ENCODE peak calls at places on chromosomes 12 and 14, in six cellular contexts. One of them, this sample, is unnamed.

GRCh38 chr12:124698211-124698997 is 131.0 kb upstream of the NCOR2 start:
- DNase-seq in dorsolateral prefrontal cortex: no peak
- DNase-seq in endothelial cell of umbilical vein: no peak
- DNase-seq in keratinocyte: no peak
- DNase-seq in H7: no peak
- DNase-seq in astrocyte of the spinal cord: peak; percentile 86
- DNase-seq in this sample: no peak

GRCh38 chr12:52082026-52082667 is 2.6 kb downstream of the SMIM41 start:
- DNase-seq in dorsolateral prefrontal cortex: no peak
- DNase-seq in endothelial cell of umbilical vein: no peak
- DNase-seq in keratinocyte: no peak
- DNase-seq in H7: peak; percentile 72
- DNase-seq in astrocyte of the spinal cord: no peak
- DNase-seq in this sample: no peak

GRCh38 chr12:47133981-47134380 is 54.2 kb upstream of the AMIGO2 start:
- DNase-seq in dorsolateral prefrontal cortex: no peak
- DNase-seq in endothelial cell of umbilical vein: no peak
- DNase-seq in keratinocyte: no peak
- DNase-seq in H7: no peak
- DNase-seq in astrocyte of the spinal cord: no peak
- DNase-seq in this sample: no peak

GRCh38 chr12:39240573-39240972 is 202.3 kb downstream of the KIF21A start:
- DNase-seq in dorsolateral prefrontal cortex: no peak
- DNase-seq in endothelial cell of umbilical vein: no peak
- DNase-seq in keratinocyte: no peak
- DNase-seq in H7: peak; percentile 1
- DNase-seq in astrocyte of the spinal cord: no peak
- DNase-seq in this sample: no peak

GRCh38 chr12:114254998-114255397 is 150.9 kb downstream of the TBX5 start:
- DNase-seq in dorsolateral prefrontal cortex: no peak
- DNase-seq in endothelial cell of umbilical vein: no peak
- DNase-seq in keratinocyte: no peak
- DNase-seq in H7: no peak
- DNase-seq in astrocyte of the spinal cord: no peak
- DNase-seq in this sample: no peak

GRCh38 chr12:82176016-82176415 is 182.2 kb downstream of the CCDC59 start:
- DNase-seq in dorsolateral prefrontal cortex: no peak
- DNase-seq in endothelial cell of umbilical vein: no peak
- DNase-seq in keratinocyte: no peak
- DNase-seq in H7: no peak
- DNase-seq in astrocyte of the spinal cord: peak; percentile 20
- DNase-seq in this sample: no peak

GRCh38 chr14:104385189-104386135 is 194.1 kb upstream of the C14orf180 start:
- DNase-seq in dorsolateral prefrontal cortex: peak; percentile 19
- DNase-seq in endothelial cell of umbilical vein: no peak
- DNase-seq in keratinocyte: no peak
- DNase-seq in H7: peak; percentile 56
- DNase-seq in astrocyte of the spinal cord: no peak
- DNase-seq in this sample: no peak

GRCh38 chr14:76872796-76873432 is 46.7 kb downstream of the LRRC74A start:
- DNase-seq in dorsolateral prefrontal cortex: peak; percentile 52
- DNase-seq in endothelial cell of umbilical vein: peak; percentile 41
- DNase-seq in keratinocyte: no peak
- DNase-seq in H7: peak; percentile 89
- DNase-seq in astrocyte of the spinal cord: peak; percentile 34
- DNase-seq in this sample: no peak

GRCh38 chr14:68978550-68978911 is 571 bp downstream of the ACTN1 start:
- DNase-seq in dorsolateral prefrontal cortex: no peak
- DNase-seq in endothelial cell of umbilical vein: peak; percentile 33
- DNase-seq in keratinocyte: no peak
- DNase-seq in H7: peak; percentile 95
- DNase-seq in astrocyte of the spinal cord: no peak
- DNase-seq in this sample: no peak

GRCh38 chr12:54571166-54571856 is 17.1 kb downstream of the PPP1R1A start:
- DNase-seq in dorsolateral prefrontal cortex: no peak
- DNase-seq in endothelial cell of umbilical vein: no peak
- DNase-seq in keratinocyte: no peak
- DNase-seq in H7: peak; percentile 66
- DNase-seq in astrocyte of the spinal cord: no peak
- DNase-seq in this sample: no peak

GRCh38 chr12:104219361-104219892 is 3.8 kb downstream of the TXNRD1 start:
- DNase-seq in dorsolateral prefrontal cortex: no peak
- DNase-seq in endothelial cell of umbilical vein: peak; percentile 95
- DNase-seq in keratinocyte: peak; percentile 86
- DNase-seq in H7: no peak
- DNase-seq in astrocyte of the spinal cord: peak; percentile 90
- DNase-seq in this sample: peak; percentile 91

GRCh38 chr12:84069699-84070098 is 842.9 kb downstream of the SLC6A15 start:
- DNase-seq in dorsolateral prefrontal cortex: no peak
- DNase-seq in endothelial cell of umbilical vein: no peak
- DNase-seq in keratinocyte: no peak
- DNase-seq in H7: no peak
- DNase-seq in astrocyte of the spinal cord: no peak
- DNase-seq in this sample: no peak

GRCh38 chr12:131250028-131250950 is 296.6 kb downstream of the ADGRD1 start:
- DNase-seq in dorsolateral prefrontal cortex: no peak
- DNase-seq in endothelial cell of umbilical vein: no peak
- DNase-seq in keratinocyte: no peak
- DNase-seq in H7: no peak
- DNase-seq in astrocyte of the spinal cord: no peak
- DNase-seq in this sample: no peak

GRCh38 chr14:57078054-57078453 is 190.7 kb downstream of the EXOC5 start:
- DNase-seq in dorsolateral prefrontal cortex: no peak
- DNase-seq in endothelial cell of umbilical vein: no peak
- DNase-seq in keratinocyte: no peak
- DNase-seq in H7: no peak
- DNase-seq in astrocyte of the spinal cord: no peak
- DNase-seq in this sample: no peak

GRCh38 chr12:105843989-105844768 is 294.6 kb downstream of the NUAK1 start:
- DNase-seq in dorsolateral prefrontal cortex: peak; percentile 67
- DNase-seq in endothelial cell of umbilical vein: no peak
- DNase-seq in keratinocyte: no peak
- DNase-seq in H7: no peak
- DNase-seq in astrocyte of the spinal cord: peak; percentile 15
- DNase-seq in this sample: peak; percentile 36

GRCh38 chr12:119573086-119573485 is 20.5 kb upstream of the TMEM233 start:
- DNase-seq in dorsolateral prefrontal cortex: no peak
- DNase-seq in endothelial cell of umbilical vein: no peak
- DNase-seq in keratinocyte: no peak
- DNase-seq in H7: no peak
- DNase-seq in astrocyte of the spinal cord: no peak
- DNase-seq in this sample: no peak

GRCh38 chr14:82642425-82642824 is 1108.8 kb upstream of the SEL1L start:
- DNase-seq in dorsolateral prefrontal cortex: no peak
- DNase-seq in endothelial cell of umbilical vein: no peak
- DNase-seq in keratinocyte: no peak
- DNase-seq in H7: peak; percentile 3
- DNase-seq in astrocyte of the spinal cord: peak; percentile 8
- DNase-seq in this sample: no peak

GRCh38 chr12:27289414-27289813 is 43.2 kb upstream of the BMAL2 start:
- DNase-seq in dorsolateral prefrontal cortex: no peak
- DNase-seq in endothelial cell of umbilical vein: no peak
- DNase-seq in keratinocyte: no peak
- DNase-seq in H7: no peak
- DNase-seq in astrocyte of the spinal cord: no peak
- DNase-seq in this sample: no peak

GRCh38 chr12:26798013-26798412 is 35.0 kb downstream of the ITPR2 start:
- DNase-seq in dorsolateral prefrontal cortex: no peak
- DNase-seq in endothelial cell of umbilical vein: no peak
- DNase-seq in keratinocyte: no peak
- DNase-seq in H7: no peak
- DNase-seq in astrocyte of the spinal cord: peak; percentile 50
- DNase-seq in this sample: no peak

GRCh38 chr14:37116933-37117844 is 55.2 kb downstream of the SLC25A21 start:
- DNase-seq in dorsolateral prefrontal cortex: no peak
- DNase-seq in endothelial cell of umbilical vein: peak; percentile 79
- DNase-seq in keratinocyte: no peak
- DNase-seq in H7: no peak
- DNase-seq in astrocyte of the spinal cord: peak; percentile 82
- DNase-seq in this sample: peak; percentile 54

GRCh38 chr12:132165584-132165983 is 21.3 kb downstream of the NOC4L start:
- DNase-seq in dorsolateral prefrontal cortex: no peak
- DNase-seq in endothelial cell of umbilical vein: no peak
- DNase-seq in keratinocyte: no peak
- DNase-seq in H7: no peak
- DNase-seq in astrocyte of the spinal cord: no peak
- DNase-seq in this sample: no peak

GRCh38 chr12:132295101-132295526 is 34.3 kb downstream of the GALNT9 start:
- DNase-seq in dorsolateral prefrontal cortex: peak; percentile 31
- DNase-seq in endothelial cell of umbilical vein: no peak
- DNase-seq in keratinocyte: no peak
- DNase-seq in H7: no peak
- DNase-seq in astrocyte of the spinal cord: no peak
- DNase-seq in this sample: no peak

GRCh38 chr12:26124491-26125450 is at the start of gene BHLHE41:
- DNase-seq in dorsolateral prefrontal cortex: peak; percentile 91
- DNase-seq in endothelial cell of umbilical vein: peak; percentile 23
- DNase-seq in keratinocyte: no peak
- DNase-seq in H7: peak; percentile 92
- DNase-seq in astrocyte of the spinal cord: peak; percentile 59
- DNase-seq in this sample: no peak

GRCh38 chr14:39264558-39264957 is 30.8 kb downstream of the MIA2 start:
- DNase-seq in dorsolateral prefrontal cortex: no peak
- DNase-seq in endothelial cell of umbilical vein: no peak
- DNase-seq in keratinocyte: no peak
- DNase-seq in H7: no peak
- DNase-seq in astrocyte of the spinal cord: no peak
- DNase-seq in this sample: no peak

GRCh38 chr12:54941659-54942058 is 42.9 kb downstream of the TESPA1 start:
- DNase-seq in dorsolateral prefrontal cortex: peak; percentile 30
- DNase-seq in endothelial cell of umbilical vein: no peak
- DNase-seq in keratinocyte: no peak
- DNase-seq in H7: no peak
- DNase-seq in astrocyte of the spinal cord: no peak
- DNase-seq in this sample: no peak

GRCh38 chr14:47278233-47278842 is 397.1 kb downstream of the MDGA2 start:
- DNase-seq in dorsolateral prefrontal cortex: peak; percentile 35
- DNase-seq in endothelial cell of umbilical vein: peak; percentile 64
- DNase-seq in keratinocyte: no peak
- DNase-seq in H7: peak; percentile 41
- DNase-seq in astrocyte of the spinal cord: peak; percentile 28
- DNase-seq in this sample: no peak

GRCh38 chr14:46920542-46920941 is 269.0 kb upstream of the RPL10L start:
- DNase-seq in dorsolateral prefrontal cortex: no peak
- DNase-seq in endothelial cell of umbilical vein: no peak
- DNase-seq in keratinocyte: no peak
- DNase-seq in H7: peak; percentile 4
- DNase-seq in astrocyte of the spinal cord: no peak
- DNase-seq in this sample: no peak

GRCh38 chr14:104115691-104116543 is 22.5 kb upstream of the KIF26A start:
- DNase-seq in dorsolateral prefrontal cortex: no peak
- DNase-seq in endothelial cell of umbilical vein: no peak
- DNase-seq in keratinocyte: no peak
- DNase-seq in H7: peak; percentile 75
- DNase-seq in astrocyte of the spinal cord: no peak
- DNase-seq in this sample: no peak

GRCh38 chr12:50720085-50720484 is 43.8 kb upstream of the ATF1 start:
- DNase-seq in dorsolateral prefrontal cortex: no peak
- DNase-seq in endothelial cell of umbilical vein: no peak
- DNase-seq in keratinocyte: no peak
- DNase-seq in H7: no peak
- DNase-seq in astrocyte of the spinal cord: no peak
- DNase-seq in this sample: no peak

GRCh38 chr12:109728921-109729836 is 15.6 kb downstream of the FAM222A start:
- DNase-seq in dorsolateral prefrontal cortex: peak; percentile 18
- DNase-seq in endothelial cell of umbilical vein: no peak
- DNase-seq in keratinocyte: no peak
- DNase-seq in H7: no peak
- DNase-seq in astrocyte of the spinal cord: no peak
- DNase-seq in this sample: no peak

GRCh38 chr14:73290279-73290678 is 53.0 kb downstream of the PAPLN start:
- DNase-seq in dorsolateral prefrontal cortex: no peak
- DNase-seq in endothelial cell of umbilical vein: no peak
- DNase-seq in keratinocyte: no peak
- DNase-seq in H7: no peak
- DNase-seq in astrocyte of the spinal cord: no peak
- DNase-seq in this sample: no peak

GRCh38 chr14:91243098-91243483 is 1.4 kb downstream of the GPR68 start:
- DNase-seq in dorsolateral prefrontal cortex: no peak
- DNase-seq in endothelial cell of umbilical vein: no peak
- DNase-seq in keratinocyte: no peak
- DNase-seq in H7: no peak
- DNase-seq in astrocyte of the spinal cord: no peak
- DNase-seq in this sample: no peak
- H3K4me3 ChIP-seq in dorsolateral prefrontal cortex: peak overlapping the region; percentile 3
- H3K4me3 ChIP-seq in endothelial cell of umbilical vein: no peak overlapping the region
- H3K4me3 ChIP-seq in keratinocyte: no peak overlapping the region
- H3K4me3 ChIP-seq in H7: no peak overlapping the region
- H3K4me3 ChIP-seq in astrocyte of the spinal cord: no peak overlapping the region
- H3K4me3 ChIP-seq in this sample: no peak overlapping the region

GRCh38 chr14:52268191-52269061 is 928 bp downstream of the PTGDR start:
- DNase-seq in dorsolateral prefrontal cortex: no peak
- DNase-seq in endothelial cell of umbilical vein: no peak
- DNase-seq in keratinocyte: no peak
- DNase-seq in H7: peak; percentile 73
- DNase-seq in astrocyte of the spinal cord: peak; percentile 34
- DNase-seq in this sample: no peak
- H3K4me3 ChIP-seq in dorsolateral prefrontal cortex: peak overlapping the region; percentile 50
- H3K4me3 ChIP-seq in endothelial cell of umbilical vein: no peak overlapping the region
- H3K4me3 ChIP-seq in keratinocyte: no peak overlapping the region
- H3K4me3 ChIP-seq in H7: peak overlapping the region; percentile 45
- H3K4me3 ChIP-seq in astrocyte of the spinal cord: no peak overlapping the region
- H3K4me3 ChIP-seq in this sample: peak overlapping the region; percentile 43

GRCh38 chr12:122870163-122870842 is 25.6 kb downstream of the VPS37B start:
- DNase-seq in dorsolateral prefrontal cortex: no peak
- DNase-seq in endothelial cell of umbilical vein: no peak
- DNase-seq in keratinocyte: no peak
- DNase-seq in H7: no peak
- DNase-seq in astrocyte of the spinal cord: no peak
- DNase-seq in this sample: no peak

GRCh38 chr12:122870867-122871664 is 24.9 kb downstream of the VPS37B start:
- DNase-seq in dorsolateral prefrontal cortex: no peak
- DNase-seq in endothelial cell of umbilical vein: peak; percentile 87
- DNase-seq in keratinocyte: no peak
- DNase-seq in H7: no peak
- DNase-seq in astrocyte of the spinal cord: peak; percentile 75
- DNase-seq in this sample: no peak

GRCh38 chr12:122873540-122873939 is 22.4 kb downstream of the VPS37B start:
- DNase-seq in dorsolateral prefrontal cortex: no peak
- DNase-seq in endothelial cell of umbilical vein: no peak
- DNase-seq in keratinocyte: no peak
- DNase-seq in H7: no peak
- DNase-seq in astrocyte of the spinal cord: no peak
- DNase-seq in this sample: no peak

GRCh38 chr12:122872815-122873361 is 23.0 kb downstream of the VPS37B start:
- DNase-seq in dorsolateral prefrontal cortex: no peak
- DNase-seq in endothelial cell of umbilical vein: no peak
- DNase-seq in keratinocyte: no peak
- DNase-seq in H7: no peak
- DNase-seq in astrocyte of the spinal cord: no peak
- DNase-seq in this sample: no peak

GRCh38 chr12:122871851-122872785 is 23.8 kb downstream of the VPS37B start:
- DNase-seq in dorsolateral prefrontal cortex: no peak
- DNase-seq in endothelial cell of umbilical vein: peak; percentile 84
- DNase-seq in keratinocyte: no peak
- DNase-seq in H7: peak; percentile 95
- DNase-seq in astrocyte of the spinal cord: peak; percentile 78
- DNase-seq in this sample: peak; percentile 84
- H3K4me3 ChIP-seq in dorsolateral prefrontal cortex: peak overlapping the region; percentile 17
- H3K4me3 ChIP-seq in endothelial cell of umbilical vein: no peak overlapping the region
- H3K4me3 ChIP-seq in keratinocyte: peak overlapping the region; percentile 8
- H3K4me3 ChIP-seq in H7: no peak overlapping the region
- H3K4me3 ChIP-seq in astrocyte of the spinal cord: peak overlapping the region; percentile 29
- H3K4me3 ChIP-seq in this sample: peak overlapping the region; percentile 37

GRCh38 chr12:29771165-29771564 is 12.6 kb downstream of the TMTC1 start:
- DNase-seq in dorsolateral prefrontal cortex: no peak
- DNase-seq in endothelial cell of umbilical vein: no peak
- DNase-seq in keratinocyte: no peak
- DNase-seq in H7: no peak
- DNase-seq in astrocyte of the spinal cord: no peak
- DNase-seq in this sample: no peak
- H3K4me3 ChIP-seq in dorsolateral prefrontal cortex: no peak overlapping the region
- H3K4me3 ChIP-seq in endothelial cell of umbilical vein: no peak overlapping the region
- H3K4me3 ChIP-seq in keratinocyte: no peak overlapping the region
- H3K4me3 ChIP-seq in H7: no peak overlapping the region
- H3K4me3 ChIP-seq in astrocyte of the spinal cord: no peak overlapping the region
- H3K4me3 ChIP-seq in this sample: no peak overlapping the region